ENCODE peak calls at places on chromosomes 16 and 17, in six cellular contexts. Q is tibial nerve; M is left ventricle myocardium inferior; W is transverse colon; O is CD8-positive, alpha-beta memory T cell; T is PC-3. G is an unnamed sample.

GRCh38 chr17:75515523-75516254 is at the start of gene CASKIN2:
- DNase-seq in W (peak; percentile 97), Q (peak; percentile 93), M (peak; percentile 98), T (peak; percentile 98), O (peak; percentile 74), G (peak; percentile 83)

GRCh38 chr17:74941128-74941725 is 5.5 kb downstream of the OTOP3 start:
- DNase-seq in Q (no peak), W (no peak), O (no peak), M (no peak), T (no peak), G (no peak)

GRCh38 chr16:81553080-81553813 is 108.6 kb downstream of the CMIP start:
- DNase-seq in Q (no peak), T (no peak), O (no peak), M (no peak), W (no peak), G (no peak)

GRCh38 chr17:63611354-63611753 is 10.7 kb downstream of the TACO1 start:
- DNase-seq in M (no peak), W (no peak), O (no peak), Q (no peak), T (no peak), G (no peak)

GRCh38 chr16:53457670-53458069 is 23.4 kb downstream of the RBL2 start:
- DNase-seq in O (peak; percentile 90), T (no peak), W (peak; percentile 57), Q (no peak), M (no peak), G (peak; percentile 86)

GRCh38 chr17:300881-301280 is 51.7 kb downstream of the RPH3AL start:
- DNase-seq in M (no peak), W (no peak), Q (no peak), T (no peak), O (no peak), G (no peak)

GRCh38 chr17:55258578-55259135 is 6.1 kb upstream of the HLF start:
- DNase-seq in W (no peak), M (no peak), T (no peak), O (no peak), Q (no peak), G (no peak)

GRCh38 chr17:17205368-17206148 is 575 bp downstream of the PLD6 start:
- DNase-seq in W (peak; percentile 72), O (peak; percentile 42), T (peak; percentile 71), M (peak; percentile 55), Q (peak; percentile 36), G (peak; percentile 67)

GRCh38 chr17:37293770-37294169 is 82.0 kb upstream of the C17orf78 start:
- DNase-seq in T (no peak), Q (no peak), O (no peak), W (no peak), M (no peak), G (no peak)

GRCh38 chr17:9817086-9817485 is 4.8 kb downstream of the GSG1L2 start:
- DNase-seq in M (no peak), Q (no peak), T (peak; percentile 71), O (no peak), W (peak; percentile 13), G (no peak)

GRCh38 chr17:39194089-39194984 is 3.1 kb downstream of the CACNB1 start:
- DNase-seq in M (peak; percentile 68), T (no peak), W (peak; percentile 31), Q (no peak), O (no peak), G (no peak)

GRCh38 chr17:42203354-42203753 is 9.1 kb upstream of the GHDC start:
- DNase-seq in W (no peak), O (no peak), T (no peak), M (no peak), Q (no peak), G (no peak)

GRCh38 chr16:59330030-59330670 is 596.0 kb upstream of the GOT2 start:
- DNase-seq in O (no peak), W (no peak), Q (no peak), M (no peak), T (no peak), G (no peak)

GRCh38 chr16:73735018-73735417 is 561.6 kb upstream of the PSMD7 start:
- DNase-seq in M (no peak), W (no peak), Q (no peak), O (no peak), T (peak; percentile 75), G (no peak)

GRCh38 chr17:31369266-31369665 is 22.2 kb upstream of the RAB11FIP4 start:
- DNase-seq in T (no peak), O (no peak), M (no peak), Q (no peak), W (no peak), G (no peak)

GRCh38 chr17:18226284-18226945 is 980 bp downstream of the LLGL1 start:
- DNase-seq in T (no peak), W (no peak), O (no peak), Q (no peak), M (no peak), G (no peak)

GRCh38 chr16:69382421-69382820 is 3.4 kb downstream of the TERF2 start:
- DNase-seq in W (no peak), T (no peak), Q (no peak), M (no peak), O (no peak), G (no peak)

GRCh38 chr17:55056530-55056929 is 88.0 kb downstream of the STXBP4 start:
- DNase-seq in T (peak; percentile 91), O (no peak), Q (no peak), W (no peak), M (no peak), G (no peak)

GRCh38 chr16:86901483-86901882 is 323.1 kb downstream of the FOXL1 start:
- DNase-seq in Q (no peak), M (no peak), T (peak; percentile 60), O (no peak), W (no peak), G (no peak)

GRCh38 chr17:37107406-37108083 is 158.8 kb downstream of the AATF start:
- DNase-seq in T (no peak), M (peak; percentile 68), Q (no peak), O (no peak), W (no peak), G (no peak)

GRCh38 chr16:12323007-12323699 is 346.6 kb downstream of the SNX29 start:
- DNase-seq in Q (no peak), O (peak; percentile 71), T (no peak), M (no peak), W (no peak), G (no peak)

GRCh38 chr17:38464251-38464722 is 36.0 kb downstream of the ARHGAP23 start:
- DNase-seq in M (peak; percentile 68), O (no peak), W (no peak), T (no peak), Q (peak; percentile 47), G (no peak)

GRCh38 chr16:11130978-11131665 is 124.9 kb downstream of the SOCS1 start:
- DNase-seq in M (no peak), Q (no peak), T (no peak), W (no peak), O (no peak), G (no peak)
- H3K4me1 ChIP-seq in M (peaks cover 85% of the 10 kb centered on the region), Q (peaks cover 16% of the 10 kb centered on the region), T (peaks cover 37% of the 10 kb centered on the region), W (peaks cover 13% of the 10 kb centered on the region), O (peaks cover 5% of the 10 kb centered on the region), G (no peaks in the 10 kb centered on the region)

DNA sequence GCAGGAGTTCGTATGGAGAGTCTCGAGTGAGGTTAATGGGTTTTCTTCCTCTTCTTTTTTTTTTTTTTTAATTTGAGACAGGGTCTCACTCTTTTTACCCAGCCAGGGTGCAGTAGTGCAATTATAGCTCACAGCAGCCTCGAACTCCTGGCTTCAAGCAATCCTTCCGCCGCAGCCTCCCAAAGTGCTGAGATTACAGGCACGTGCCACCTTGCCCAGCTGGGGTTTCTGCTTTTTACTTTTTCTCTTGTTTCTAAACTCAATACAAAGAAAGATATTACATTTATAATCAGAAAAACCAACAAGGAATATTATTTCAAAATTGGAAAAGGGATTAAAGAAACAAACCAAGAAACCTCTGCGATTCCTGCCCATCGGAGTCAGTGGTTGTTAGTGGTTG is 175.9 kb downstream of the SEC14L1 start:
- DNase-seq in O (no peak), W (peak; percentile 4), Q (no peak), T (no peak), M (no peak), G (no peak)
- H3K4me1 ChIP-seq in O (peaks cover 11% of the 10 kb centered on the region), W (peaks cover 29% of the 10 kb centered on the region), Q (peaks cover 35% of the 10 kb centered on the region), T (peaks cover 37% of the 10 kb centered on the region), M (peaks cover 52% of the 10 kb centered on the region), G (peaks cover 8% of the 10 kb centered on the region)

DNA sequence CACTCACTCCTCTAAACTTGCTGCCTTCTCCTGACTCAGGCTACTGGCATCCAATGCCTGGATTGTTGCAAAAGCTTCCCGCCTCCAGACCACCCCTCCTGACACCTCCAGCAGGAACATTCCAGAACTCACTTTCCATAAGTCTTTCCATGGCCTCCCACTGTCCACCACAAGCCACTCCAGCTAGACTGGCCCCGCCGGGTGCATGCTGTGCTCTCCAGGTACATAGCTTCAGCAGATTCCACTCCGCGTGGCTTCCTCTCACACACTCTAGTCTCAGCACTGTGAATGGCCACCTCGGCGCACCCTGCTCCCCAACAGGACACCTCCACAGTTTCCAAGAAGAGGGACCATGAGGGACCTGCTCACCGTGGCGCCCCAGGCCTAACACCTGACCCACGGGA is 25.9 kb upstream of the FAAP100 start:
- DNase-seq in M (no peak), Q (no peak), W (no peak), T (peak; percentile 38), O (no peak), G (no peak)
- H3K4me1 ChIP-seq in M (peaks cover 48% of the 10 kb centered on the region), Q (no peaks in the 10 kb centered on the region), W (no peaks in the 10 kb centered on the region), T (peaks cover 38% of the 10 kb centered on the region), O (no peaks in the 10 kb centered on the region), G (no peaks in the 10 kb centered on the region)

GRCh38 chr17:64653985-64654355 is 8.1 kb downstream of the SMURF2 start:
- DNase-seq in W (no peak), M (no peak), O (no peak), Q (no peak), T (peak; percentile 26), G (no peak)
- H3K4me1 ChIP-seq in W (no peaks in the 10 kb centered on the region), M (peaks cover 29% of the 10 kb centered on the region), O (peaks cover 4% of the 10 kb centered on the region), Q (peaks cover 6% of the 10 kb centered on the region), T (peaks cover 54% of the 10 kb centered on the region), G (no peaks in the 10 kb centered on the region)

DNA sequence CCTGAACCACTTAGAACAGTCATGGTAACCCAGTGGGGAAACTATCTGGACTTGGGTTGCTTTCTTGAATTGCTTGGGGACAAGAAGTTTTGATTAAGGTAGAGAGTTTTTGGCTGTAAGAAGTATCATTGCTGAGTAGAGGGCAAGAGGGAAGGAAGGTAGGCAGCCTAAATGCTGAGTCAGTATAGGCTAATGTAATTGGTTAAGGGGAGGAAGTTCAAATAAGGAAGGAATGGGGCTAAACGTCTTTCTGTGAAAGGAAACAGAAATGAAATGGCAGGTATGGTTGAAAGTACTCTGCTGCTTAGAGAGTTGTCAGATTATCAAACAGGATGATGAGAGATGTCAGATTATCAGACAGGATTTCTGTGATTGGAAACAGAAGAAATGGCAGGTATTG is 20.3 kb downstream of the KPNB1 start:
- DNase-seq in Q (no peak), W (no peak), T (no peak), M (no peak), O (no peak), G (no peak)
- H3K4me1 ChIP-seq in Q (no peaks in the 10 kb centered on the region), W (no peaks in the 10 kb centered on the region), T (no peaks in the 10 kb centered on the region), M (peaks cover 5% of the 10 kb centered on the region), O (peaks cover 6% of the 10 kb centered on the region), G (no peaks in the 10 kb centered on the region)

GRCh38 chr17:20156196-20157077 is 147.3 kb downstream of the SPECC1 start:
- DNase-seq in O (no peak), W (peak; percentile 61), T (peak; percentile 84), M (no peak), Q (no peak), G (peak; percentile 77)
- H3K4me1 ChIP-seq in O (peaks cover 16% of the 10 kb centered on the region), W (no peaks in the 10 kb centered on the region), T (peaks cover 20% of the 10 kb centered on the region), M (peaks cover 18% of the 10 kb centered on the region), Q (peaks cover 13% of the 10 kb centered on the region), G (no peaks in the 10 kb centered on the region)